ENCODE peak calls at places on chromosomes 11 and 22, in six cellular contexts. O is iris pigment epithelial cell; Z is activated CD8-positive, alpha-beta memory T cell treated with anti-CD3 and anti-CD28 coated beads, Interleukin-2, amount 10 ng/mL, durations not matched to agents 7 days and 5 days; C is naive thymus-derived CD4-positive, alpha-beta T cell; M is left lobe of liver; S is T-helper 2 cell. I is an unnamed sample.

GRCh38 chr22:46390652-46391301 is 55.3 kb downstream of the TRMU start:
- DNase-seq in M (peak), S (no peak), O (peak), Z (no peak), C (no peak), I (no peak)

GRCh38 chr11:30876656-30877371 is 290.7 kb upstream of the MPPED2 start:
- DNase-seq in S (no peak), Z (no peak), C (no peak), M (no peak), O (peak), I (no peak)

GRCh38 chr11:70107191-70107590 is 29.1 kb downstream of the ANO1 start:
- DNase-seq in M (no peak), S (no peak), Z (no peak), C (no peak), O (no peak), I (no peak)

GRCh38 chr11:56271092-56271491 is 2.9 kb upstream of the OR5T1 start:
- DNase-seq in Z (no peak), O (no peak), S (no peak), M (no peak), C (no peak), I (no peak)

GRCh38 chr11:47917643-47918369 is 62.6 kb upstream of the PTPRJ start:
- DNase-seq in Z (no peak), M (no peak), S (no peak), O (peak), C (no peak), I (peak)

GRCh38 chr11:132802932-132803331 is 729.4 kb downstream of the OPCML start:
- DNase-seq in M (no peak), Z (no peak), S (no peak), O (no peak), C (no peak), I (no peak)

GRCh38 chr11:43937434-43938411 is 4.7 kb upstream of the C11orf96 start:
- DNase-seq in O (peak), M (no peak), S (no peak), Z (no peak), C (no peak), I (no peak)

GRCh38 chr11:123233978-123234340 is 38.9 kb upstream of the CLMP start:
- DNase-seq in S (no peak), Z (no peak), M (no peak), C (no peak), O (peak), I (no peak)

GRCh38 chr11:62547691-62548281 is 1.2 kb upstream of the AHNAK start:
- DNase-seq in M (peak), C (no peak), Z (no peak), S (no peak), O (no peak), I (no peak)

GRCh38 chr11:128747728-128748148 is 53.9 kb downstream of the FLI1 start:
- DNase-seq in C (peak), Z (no peak), S (no peak), O (no peak), M (no peak), I (no peak)

GRCh38 chr11:18749681-18750319 is 23.8 kb upstream of the IGSF22 start:
- DNase-seq in C (no peak), O (peak), Z (no peak), S (no peak), M (no peak), I (no peak)

GRCh38 chr11:64090811-64091516 is 55.2 kb downstream of the FLRT1 start:
- DNase-seq in C (no peak), M (no peak), O (peak), S (no peak), Z (no peak), I (peak)

GRCh38 chr11:36326524-36327419 is 30.7 kb downstream of the PRR5L start:
- DNase-seq in S (no peak), O (no peak), M (no peak), C (no peak), Z (no peak), I (no peak)

GRCh38 chr22:17830041-17830961 is 56.0 kb upstream of the BID start:
- DNase-seq in Z (peak), S (peak), M (peak), C (peak), O (peak), I (peak)

I was measured in HL-60.